ENCODE peak calls at places on chromosomes 11 and 22, in five cellular contexts. S is H1, V is NT2/D1, N is HepG2, Y is GM12878. U is an unnamed sample.

GRCh38 chr11:68828155-68828931 is 13.4 kb downstream of the CPT1A start:
- DNase-seq in S (no peak), Y (no peak), V (no peak), N (no peak), U (no peak)

GRCh38 chr11:44950036-44950624 is 553 bp downstream of the TP53I11 start:
- DNase-seq in N (no peak), V (no peak), Y (no peak), S (peak), U (peak)

GRCh38 chr11:120343429-120343828 is 7.2 kb downstream of the ARHGEF12 start:
- DNase-seq in N (no peak), S (no peak), V (no peak), Y (peak), U (no peak)

GRCh38 chr11:102115557-102115956 is 5.3 kb downstream of the YAP1 start:
- DNase-seq in N (peak), Y (no peak), S (peak), V (peak), U (no peak)

GRCh38 chr11:104694259-104695070 is 203.8 kb downstream of the CASP12 start:
- DNase-seq in V (no peak), S (no peak), N (no peak), Y (no peak), U (no peak)

GRCh38 chr11:20357150-20357549 is 6.4 kb upstream of the HTATIP2 start:
- DNase-seq in S (no peak), Y (no peak), V (no peak), N (no peak), U (no peak)

GRCh38 chr11:124482362-124483147 is 37.1 kb upstream of the OR8B8 start:
- DNase-seq in Y (no peak), V (no peak), S (no peak), N (no peak), U (no peak)

GRCh38 chr22:42670921-42671709 is 21.9 kb upstream of the CYB5R3 start:
- DNase-seq in N (no peak), S (no peak), V (no peak), Y (no peak), U (no peak)

GRCh38 chr11:69471329-69472052 is 10.0 kb upstream of the LINC01488 start:
- DNase-seq in V (no peak), S (no peak), N (no peak), Y (no peak), U (no peak)

GRCh38 chr11:96134622-96135021 is 208.4 kb downstream of the MAML2 start:
- DNase-seq in N (no peak), Y (no peak), V (no peak), S (no peak), U (no peak)

GRCh38 chr11:64767344-64768299 is 7.8 kb upstream of the PYGM start:
- DNase-seq in S (peak), Y (no peak), V (peak), N (peak), U (peak)

GRCh38 chr11:77088236-77089003 is 14.2 kb upstream of the OMP start:
- DNase-seq in N (no peak), V (no peak), Y (no peak), S (no peak), U (no peak)

GRCh38 chr11:45252134-45252856 is 33.8 kb downstream of the SYT13 start:
- DNase-seq in S (peak), Y (no peak), V (peak), N (peak), U (peak)

GRCh38 chr22:29093501-29093921 is 20.7 kb downstream of the KREMEN1 start:
- DNase-seq in Y (no peak), S (no peak), V (no peak), N (no peak), U (no peak)

GRCh38 chr22:39311592-39312400 is 7.6 kb downstream of the RPL3 start:
- DNase-seq in V (no peak), N (no peak), S (peak), Y (no peak), U (peak)

GRCh38 chr11:76602431-76602861 is 68.1 kb downstream of the LRRC32 start:
- DNase-seq in N (no peak), Y (no peak), V (no peak), S (peak), U (no peak)

GRCh38 chr11:92130432-92130831 is 94.2 kb upstream of the FAT3 start:
- DNase-seq in Y (no peak), N (no peak), V (no peak), S (no peak), U (no peak)

GRCh38 chr11:29190313-29190712 is 826.5 kb downstream of the KCNA4 start:
- DNase-seq in S (no peak), V (no peak), N (no peak), Y (no peak), U (no peak)

GRCh38 chr11:116658876-116659535 is 113.8 kb downstream of the BUD13 start:
- DNase-seq in N (no peak), S (no peak), V (no peak), Y (no peak), U (no peak)

GRCh38 chr11:109796253-109796652 is 296.9 kb upstream of the ZC3H12C start:
- DNase-seq in N (no peak), S (no peak), V (no peak), Y (no peak), U (no peak)

DNA sequence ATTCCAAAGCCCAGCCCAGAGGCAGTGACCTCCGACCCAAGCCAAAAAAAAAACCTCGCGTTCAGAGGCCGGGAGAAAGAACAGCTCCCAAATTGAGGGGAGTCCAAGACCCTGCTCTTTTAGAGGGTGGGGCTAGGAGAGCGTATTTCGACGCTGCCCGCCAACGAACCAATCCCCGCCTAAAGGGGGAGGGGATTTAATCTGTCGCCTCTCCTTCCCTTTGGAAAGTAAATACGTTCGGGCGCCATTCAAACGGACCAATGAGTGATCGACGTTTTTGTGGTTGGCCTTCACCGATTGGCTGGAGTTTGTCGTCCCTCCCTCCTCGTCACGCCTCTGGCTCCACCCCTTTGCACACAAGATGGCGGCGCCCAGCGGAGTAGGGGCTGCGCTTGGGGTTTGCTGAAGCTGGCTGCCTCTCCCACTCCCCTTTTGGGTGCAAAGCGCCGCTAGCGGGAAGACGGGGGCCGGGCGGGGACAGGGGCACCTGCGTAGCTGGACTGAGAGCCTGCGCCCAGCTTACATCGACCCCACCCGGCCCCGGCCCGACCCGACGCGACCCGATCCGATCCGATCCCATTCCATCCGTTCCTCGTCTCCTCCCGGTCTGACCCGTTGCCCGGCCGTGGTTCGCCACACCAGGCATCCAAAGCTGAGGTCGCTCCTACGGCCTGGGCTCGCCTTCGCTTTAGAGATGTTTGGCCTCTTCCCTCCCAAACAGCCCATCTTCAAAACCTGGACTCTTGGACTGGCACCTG is at the start of gene RNF26:
- DNase-seq in N (peak), Y (peak), S (peak), V (peak), U (peak)
- TF ChIP-seq SUZ12 in N (no peak), Y (no peak), S (no peak), V (no peak), U (no peak)

GRCh38 chr11:2697871-2698270 is 1.9 kb downstream of the KCNQ1OT1 start:
- DNase-seq in V (no peak), N (no peak), S (no peak), Y (no peak), U (no peak)

GRCh38 chr11:2699531-2700414 is at the start of gene KCNQ1OT1:
- DNase-seq in Y (peak), N (peak), S (peak), V (peak), U (peak)

GRCh38 chr11:2700415-2701211 is 819 bp upstream of the KCNQ1OT1 start:
- DNase-seq in N (peak), V (no peak), Y (peak), S (no peak), U (peak)

GRCh38 chr11:2698386-2699184 is 1.2 kb downstream of the KCNQ1OT1 start:
- DNase-seq in S (no peak), N (no peak), V (no peak), Y (no peak), U (no peak)

DNA sequence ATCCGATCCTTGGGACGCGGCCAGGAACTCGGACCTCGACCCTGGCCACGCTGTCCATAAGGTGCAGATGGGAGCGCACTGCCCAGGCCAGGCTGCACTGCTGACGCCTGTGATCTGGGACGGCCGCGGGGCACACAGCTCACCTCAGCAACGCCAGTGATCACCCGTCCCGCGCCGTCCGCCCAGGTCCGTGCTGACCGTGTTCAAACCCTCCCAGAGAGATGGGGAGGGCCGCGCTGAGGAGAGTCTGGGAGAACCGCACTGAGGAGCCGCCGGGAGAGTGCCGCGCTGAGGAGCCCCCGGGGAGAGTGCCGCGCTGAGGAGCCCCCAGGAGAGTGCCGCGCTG is 636 bp downstream of the KCNQ1OT1 start:
- DNase-seq in V (no peak), Y (no peak), S (no peak), N (no peak), U (peak)
- TF ChIP-seq SUZ12 in V (no peak), Y (no peak), S (no peak), N (no peak), U (no peak)

DNA sequence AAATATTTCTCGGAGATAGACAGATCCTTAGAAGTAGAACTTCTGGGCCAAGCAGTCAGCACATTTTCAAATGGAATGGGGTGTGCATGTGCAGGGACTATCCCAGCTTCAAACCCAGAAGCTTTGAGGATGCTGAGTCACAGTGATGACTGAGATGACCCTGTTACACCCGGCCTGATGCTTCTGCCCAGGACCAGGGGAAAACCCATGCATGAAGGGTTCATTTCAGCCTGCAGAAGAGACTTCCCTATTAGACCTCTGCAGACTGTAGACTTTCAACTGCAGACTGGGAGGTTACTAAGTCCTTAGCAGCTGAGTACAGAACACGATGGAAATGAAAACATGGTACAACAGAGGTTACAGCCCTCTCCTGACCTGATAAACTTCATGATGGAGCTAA is 3.6 kb upstream of the OR2AT4 start:
- DNase-seq in N (no peak), S (no peak), Y (peak), V (no peak), U (no peak)
- TF ChIP-seq SUZ12 in N (no peak), S (no peak), Y (no peak), V (no peak), U (no peak)

DNA sequence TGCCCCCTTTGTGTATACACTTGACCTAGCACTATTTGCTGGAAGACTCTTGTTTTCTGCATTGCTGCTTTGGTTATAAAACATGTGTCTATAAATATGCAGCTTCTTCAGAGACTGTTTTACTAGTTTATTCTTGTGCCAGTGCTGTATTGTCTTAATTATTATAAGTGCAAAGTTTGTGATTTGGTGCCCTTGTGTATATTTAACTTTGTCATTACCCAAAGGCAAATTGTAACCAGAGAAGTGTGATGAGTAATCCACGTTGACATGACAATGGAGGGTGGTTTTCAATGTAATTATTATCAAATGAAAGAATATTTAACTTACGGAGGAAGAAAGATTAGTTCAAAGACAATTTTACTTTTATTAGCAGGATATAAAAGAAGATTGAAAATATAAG is 75.0 kb upstream of the PRODH start:
- DNase-seq in S (no peak), N (no peak), Y (no peak), V (no peak), U (no peak)
- TF ChIP-seq SUZ12 in S (no peak), N (no peak), Y (no peak), V (no peak), U (no peak)

GRCh38 chr11:10653242-10653641 is 40.3 kb downstream of the IRAG1 start:
- DNase-seq in N (no peak), Y (no peak), S (no peak), V (no peak), U (no peak)
- TF ChIP-seq SUZ12 in N (no peak), Y (no peak), S (no peak), V (no peak), U (no peak)

GRCh38 chr11:128776434-128777284 is 82.8 kb downstream of the FLI1 start:
- DNase-seq in N (no peak), S (peak), V (no peak), Y (no peak), U (peak)
- TF ChIP-seq SUZ12 in N (no peak), S (no peak), V (no peak), Y (no peak), U (no peak)

GRCh38 chr11:73360743-73361369 is 15.3 kb upstream of the RELT start:
- DNase-seq in Y (no peak), S (no peak), N (no peak), V (no peak), U (no peak)

GRCh38 chr11:73358071-73358470 is 18.1 kb upstream of the RELT start:
- DNase-seq in S (no peak), Y (no peak), N (no peak), V (no peak), U (no peak)

GRCh38 chr11:73359930-73360742 is 16.1 kb upstream of the RELT start:
- DNase-seq in S (peak), N (peak), Y (no peak), V (peak), U (peak)

GRCh38 chr11:73356979-73357739 is 19.0 kb upstream of the RELT start:
- DNase-seq in Y (no peak), S (no peak), N (no peak), V (no peak), U (no peak)

DNA sequence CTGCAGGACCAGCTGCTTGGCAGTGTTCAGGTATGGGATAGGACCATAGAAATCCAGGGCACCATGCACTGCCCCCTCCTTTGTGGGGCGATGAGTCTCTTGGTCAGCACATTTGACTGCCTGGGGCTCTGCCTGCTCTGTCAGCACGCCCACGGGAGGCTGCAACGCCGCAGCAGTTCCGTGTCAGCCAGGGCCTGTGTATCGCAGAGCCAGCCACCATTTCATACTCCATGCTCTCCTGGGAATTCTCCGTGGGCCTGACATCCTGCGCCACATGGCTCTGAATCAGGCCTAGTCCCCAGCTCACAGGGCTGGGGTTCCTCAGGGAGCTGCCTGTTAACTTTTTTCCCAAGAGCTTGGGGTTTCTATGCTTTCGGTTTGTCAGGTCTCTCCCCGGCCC is 16.9 kb upstream of the RELT start:
- DNase-seq in Y (no peak), S (no peak), V (no peak), N (no peak), U (no peak)
- TF ChIP-seq SUZ12 in Y (no peak), S (no peak), V (no peak), N (no peak), U (no peak)

DNA sequence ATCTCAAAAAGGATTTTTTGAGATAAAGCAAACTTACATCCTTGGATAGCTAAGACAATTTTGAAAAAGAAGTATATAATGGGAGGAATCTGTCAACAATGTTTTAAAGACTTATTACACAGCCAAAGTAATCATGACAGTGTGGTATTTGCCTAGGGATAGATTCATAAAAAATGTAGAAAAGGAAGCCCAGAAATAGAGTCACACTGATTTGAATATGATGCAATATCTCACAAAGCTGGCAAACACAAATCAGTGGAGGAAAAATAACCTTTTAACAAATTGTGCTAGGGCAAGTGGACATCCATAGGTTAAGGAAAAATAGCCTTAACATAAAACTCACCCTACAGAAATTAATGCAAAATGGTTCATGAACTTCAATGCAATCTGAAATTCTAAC is 6.0 kb downstream of the XKR3 start:
- DNase-seq in Y (no peak), N (no peak), V (no peak), S (no peak), U (no peak)
- TF ChIP-seq SUZ12 in Y (no peak), N (no peak), V (no peak), S (no peak), U (no peak)

GRCh38 chr11:556175-556699 is 4.3 kb downstream of the LMNTD2 start:
- DNase-seq in Y (no peak), N (no peak), S (peak), V (no peak), U (no peak)
- TF ChIP-seq SUZ12 in Y (peak), N (no peak), S (peak), V (no peak), U (no peak)

GRCh38 chr11:9600651-9601040 is 27.2 kb downstream of the WEE1 start:
- DNase-seq in Y (peak), S (peak), V (no peak), N (no peak), U (no peak)
- TF ChIP-seq SUZ12 in Y (no peak), S (no peak), V (no peak), N (no peak), U (no peak)